ENCODE peak calls at places on chromosome 4, in five cellular contexts. One of them, this sample, is unnamed.

GRCh38 chr4:152983774-152984411 is 47.8 kb downstream of the FHDC1 start:
- DNase-seq in A673: peak; percentile 26
- DNase-seq in fibroblast of lung: peak; percentile 94
- DNase-seq in NCI-H1048: no peak
- DNase-seq in T-helper 22 cell: no peak
- DNase-seq in this sample: no peak

GRCh38 chr4:109368661-109369060 is 65.0 kb upstream of the SEC24B start:
- DNase-seq in A673: no peak
- DNase-seq in NCI-H1048: no peak
- DNase-seq in fibroblast of lung: peak; percentile 55
- DNase-seq in T-helper 22 cell: no peak
- DNase-seq in this sample: no peak

GRCh38 chr4:130110760-130111159 is 1014.8 kb downstream of the C4orf33 start:
- DNase-seq in A673: no peak
- DNase-seq in fibroblast of lung: no peak
- DNase-seq in NCI-H1048: no peak
- DNase-seq in T-helper 22 cell: no peak
- DNase-seq in this sample: no peak

GRCh38 chr4:110518889-110519490 is 43.0 kb downstream of the ENPEP start:
- DNase-seq in A673: peak; percentile 60
- DNase-seq in fibroblast of lung: peak; percentile 5
- DNase-seq in NCI-H1048: no peak
- DNase-seq in T-helper 22 cell: no peak
- DNase-seq in this sample: peak; percentile 38

GRCh38 chr4:84529169-84529751 is 30.2 kb upstream of the NKX6-1 start:
- DNase-seq in T-helper 22 cell: no peak
- DNase-seq in NCI-H1048: no peak
- DNase-seq in fibroblast of lung: peak; percentile 7
- DNase-seq in A673: peak; percentile 38
- DNase-seq in this sample: no peak

GRCh38 chr4:79249879-79250503 is 75.9 kb downstream of the NAA11 start:
- DNase-seq in T-helper 22 cell: no peak
- DNase-seq in NCI-H1048: no peak
- DNase-seq in fibroblast of lung: no peak
- DNase-seq in A673: no peak
- DNase-seq in this sample: no peak

GRCh38 chr4:85128246-85129204 is 162.0 kb upstream of the WDFY3 start:
- DNase-seq in T-helper 22 cell: no peak
- DNase-seq in fibroblast of lung: no peak
- DNase-seq in NCI-H1048: no peak
- DNase-seq in A673: no peak
- DNase-seq in this sample: no peak

GRCh38 chr4:84800256-84800655 is 166.2 kb downstream of the WDFY3 start:
- DNase-seq in NCI-H1048: no peak
- DNase-seq in A673: no peak
- DNase-seq in fibroblast of lung: peak; percentile 6
- DNase-seq in T-helper 22 cell: no peak
- DNase-seq in this sample: no peak

GRCh38 chr4:1516261-1516660 is 110.0 kb upstream of the NKX1-1 start:
- DNase-seq in A673: no peak
- DNase-seq in T-helper 22 cell: no peak
- DNase-seq in NCI-H1048: no peak
- DNase-seq in fibroblast of lung: no peak
- DNase-seq in this sample: no peak

GRCh38 chr4:185775792-185776555 is 36.0 kb downstream of the SORBS2 start:
- DNase-seq in NCI-H1048: no peak
- DNase-seq in T-helper 22 cell: no peak
- DNase-seq in A673: no peak
- DNase-seq in fibroblast of lung: peak; percentile 35
- DNase-seq in this sample: no peak

GRCh38 chr4:185730387-185730786 is 81.6 kb downstream of the SORBS2 start:
- DNase-seq in A673: peak; percentile 21
- DNase-seq in fibroblast of lung: peak; percentile 75
- DNase-seq in T-helper 22 cell: no peak
- DNase-seq in NCI-H1048: no peak
- DNase-seq in this sample: peak; percentile 82

GRCh38 chr4:112704991-112705845 is 68.3 kb downstream of the LARP7 start:
- DNase-seq in NCI-H1048: no peak
- DNase-seq in A673: peak; percentile 44
- DNase-seq in T-helper 22 cell: no peak
- DNase-seq in fibroblast of lung: peak; percentile 71
- DNase-seq in this sample: peak; percentile 66

GRCh38 chr4:48017108-48017527 is 546 bp downstream of the NIPAL1 start:
- DNase-seq in T-helper 22 cell: no peak
- DNase-seq in fibroblast of lung: peak; percentile 82
- DNase-seq in A673: peak; percentile 63
- DNase-seq in NCI-H1048: no peak
- DNase-seq in this sample: peak; percentile 43

GRCh38 chr4:134628074-134628473 is 426.5 kb upstream of the PABPC4L start:
- DNase-seq in fibroblast of lung: peak; percentile 36
- DNase-seq in NCI-H1048: no peak
- DNase-seq in A673: no peak
- DNase-seq in T-helper 22 cell: no peak
- DNase-seq in this sample: no peak

GRCh38 chr4:24274401-24275035 is 309.8 kb downstream of the DHX15 start:
- DNase-seq in T-helper 22 cell: no peak
- DNase-seq in A673: no peak
- DNase-seq in NCI-H1048: no peak
- DNase-seq in fibroblast of lung: peak; percentile 91
- DNase-seq in this sample: no peak

GRCh38 chr4:384311-385010 is 46.8 kb downstream of the ZNF141 start:
- DNase-seq in fibroblast of lung: no peak
- DNase-seq in T-helper 22 cell: no peak
- DNase-seq in A673: no peak
- DNase-seq in NCI-H1048: no peak
- DNase-seq in this sample: no peak

GRCh38 chr4:2413821-2414610 is 4.4 kb downstream of the ZFYVE28 start:
- DNase-seq in fibroblast of lung: no peak
- DNase-seq in T-helper 22 cell: peak; percentile 43
- DNase-seq in A673: peak; percentile 57
- DNase-seq in NCI-H1048: no peak
- DNase-seq in this sample: no peak